ENCODE peak calls at places on chromosomes 2 and 18, in five cellular contexts. One of them, this sample, is unnamed.

GRCh38 chr18:79191956-79192355 is 122.8 kb downstream of the ATP9B start:
- DNase-seq in naive thymus-derived CD8-positive, alpha-beta T cell: no peak
- DNase-seq in NCI-H345: no peak
- DNase-seq in amniotic epithelial cell: no peak
- DNase-seq in CD4-positive, alpha-beta T cell: no peak
- DNase-seq in this sample: no peak

GRCh38 chr18:1463981-1464380 is 559.3 kb downstream of the ADCYAP1 start:
- DNase-seq in naive thymus-derived CD8-positive, alpha-beta T cell: no peak
- DNase-seq in NCI-H345: no peak
- DNase-seq in amniotic epithelial cell: no peak
- DNase-seq in CD4-positive, alpha-beta T cell: no peak
- DNase-seq in this sample: no peak

GRCh38 chr2:196551014-196551413 is 88.5 kb upstream of the CCDC150 start:
- DNase-seq in naive thymus-derived CD8-positive, alpha-beta T cell: no peak
- DNase-seq in NCI-H345: no peak
- DNase-seq in amniotic epithelial cell: no peak
- DNase-seq in CD4-positive, alpha-beta T cell: no peak
- DNase-seq in this sample: no peak

GRCh38 chr2:201464547-201464946 is 13.0 kb downstream of the STRADB start:
- DNase-seq in naive thymus-derived CD8-positive, alpha-beta T cell: no peak
- DNase-seq in NCI-H345: no peak
- DNase-seq in amniotic epithelial cell: no peak
- DNase-seq in CD4-positive, alpha-beta T cell: no peak
- DNase-seq in this sample: no peak

GRCh38 chr18:36354989-36355388 is 57.5 kb downstream of the FHOD3 start:
- DNase-seq in naive thymus-derived CD8-positive, alpha-beta T cell: no peak
- DNase-seq in NCI-H345: no peak
- DNase-seq in amniotic epithelial cell: peak
- DNase-seq in CD4-positive, alpha-beta T cell: no peak
- DNase-seq in this sample: no peak

GRCh38 chr2:72919414-72920316 is 2.3 kb downstream of the EMX1 start:
- DNase-seq in naive thymus-derived CD8-positive, alpha-beta T cell: no peak
- DNase-seq in NCI-H345: no peak
- DNase-seq in amniotic epithelial cell: no peak
- DNase-seq in CD4-positive, alpha-beta T cell: no peak
- DNase-seq in this sample: no peak

GRCh38 chr2:39164089-39164488 is 43.2 kb upstream of the SOS1 start:
- DNase-seq in naive thymus-derived CD8-positive, alpha-beta T cell: no peak
- DNase-seq in NCI-H345: no peak
- DNase-seq in amniotic epithelial cell: peak
- DNase-seq in CD4-positive, alpha-beta T cell: no peak
- DNase-seq in this sample: no peak

GRCh38 chr2:29753676-29754444 is 167.5 kb downstream of the ALK start:
- DNase-seq in naive thymus-derived CD8-positive, alpha-beta T cell: no peak
- DNase-seq in NCI-H345: no peak
- DNase-seq in amniotic epithelial cell: no peak
- DNase-seq in CD4-positive, alpha-beta T cell: no peak
- DNase-seq in this sample: no peak

GRCh38 chr2:20532634-20533437 is 86.0 kb downstream of the RHOB start:
- DNase-seq in naive thymus-derived CD8-positive, alpha-beta T cell: no peak
- DNase-seq in NCI-H345: no peak
- DNase-seq in amniotic epithelial cell: no peak
- DNase-seq in CD4-positive, alpha-beta T cell: no peak
- DNase-seq in this sample: no peak

GRCh38 chr2:152396763-152397162 is 61.8 kb downstream of the FMNL2 start:
- DNase-seq in naive thymus-derived CD8-positive, alpha-beta T cell: no peak
- DNase-seq in NCI-H345: no peak
- DNase-seq in amniotic epithelial cell: no peak
- DNase-seq in CD4-positive, alpha-beta T cell: no peak
- DNase-seq in this sample: no peak

GRCh38 chr2:109513749-109514588 is 99.8 kb downstream of the SEPTIN10 start:
- DNase-seq in naive thymus-derived CD8-positive, alpha-beta T cell: no peak
- DNase-seq in NCI-H345: no peak
- DNase-seq in amniotic epithelial cell: peak
- DNase-seq in CD4-positive, alpha-beta T cell: no peak
- DNase-seq in this sample: no peak

GRCh38 chr2:39529836-39530235 is 92.8 kb upstream of the MAP4K3 start:
- DNase-seq in naive thymus-derived CD8-positive, alpha-beta T cell: no peak
- DNase-seq in NCI-H345: no peak
- DNase-seq in amniotic epithelial cell: peak
- DNase-seq in CD4-positive, alpha-beta T cell: no peak
- DNase-seq in this sample: no peak

GRCh38 chr2:39860538-39860937 is 81.5 kb upstream of the THUMPD2 start:
- DNase-seq in naive thymus-derived CD8-positive, alpha-beta T cell: no peak
- DNase-seq in NCI-H345: no peak
- DNase-seq in amniotic epithelial cell: no peak
- DNase-seq in CD4-positive, alpha-beta T cell: no peak
- DNase-seq in this sample: no peak

GRCh38 chr2:74045454-74045853 is 60.7 kb downstream of the TET3 start:
- DNase-seq in naive thymus-derived CD8-positive, alpha-beta T cell: no peak
- DNase-seq in NCI-H345: no peak
- DNase-seq in amniotic epithelial cell: no peak
- DNase-seq in CD4-positive, alpha-beta T cell: no peak
- DNase-seq in this sample: no peak

GRCh38 chr18:59357928-59358327 is 1.1 kb downstream of the LMAN1 start:
- DNase-seq in naive thymus-derived CD8-positive, alpha-beta T cell: no peak
- DNase-seq in NCI-H345: no peak
- DNase-seq in amniotic epithelial cell: peak
- DNase-seq in CD4-positive, alpha-beta T cell: no peak
- DNase-seq in this sample: no peak

GRCh38 chr2:109609352-109610024 is 4.3 kb downstream of the SEPTIN10 start:
- DNase-seq in naive thymus-derived CD8-positive, alpha-beta T cell: no peak
- DNase-seq in NCI-H345: no peak
- DNase-seq in amniotic epithelial cell: peak
- DNase-seq in CD4-positive, alpha-beta T cell: no peak
- DNase-seq in this sample: no peak

GRCh38 chr18:60555629-60556028 is 183.1 kb upstream of the MC4R start:
- DNase-seq in naive thymus-derived CD8-positive, alpha-beta T cell: no peak
- DNase-seq in NCI-H345: no peak
- DNase-seq in amniotic epithelial cell: no peak
- DNase-seq in CD4-positive, alpha-beta T cell: no peak
- DNase-seq in this sample: no peak

GRCh38 chr2:189369566-189369965 is 71.7 kb upstream of the WDR75 start:
- DNase-seq in naive thymus-derived CD8-positive, alpha-beta T cell: no peak
- DNase-seq in NCI-H345: no peak
- DNase-seq in amniotic epithelial cell: peak
- DNase-seq in CD4-positive, alpha-beta T cell: no peak
- DNase-seq in this sample: no peak

GRCh38 chr2:160561551-160562280 is 68.1 kb upstream of the RBMS1 start:
- DNase-seq in naive thymus-derived CD8-positive, alpha-beta T cell: no peak
- DNase-seq in NCI-H345: no peak
- DNase-seq in amniotic epithelial cell: peak
- DNase-seq in CD4-positive, alpha-beta T cell: no peak
- DNase-seq in this sample: no peak

GRCh38 chr18:57970356-57971095 is 73.5 kb upstream of the NEDD4L start:
- DNase-seq in naive thymus-derived CD8-positive, alpha-beta T cell: no peak
- DNase-seq in NCI-H345: no peak
- DNase-seq in amniotic epithelial cell: no peak
- DNase-seq in CD4-positive, alpha-beta T cell: no peak
- DNase-seq in this sample: no peak